ENCODE peak calls at places on chromosomes 1 and 21, in four cellular contexts. S is hepatic stellate cell, R is HCT116, A is H4. W is an unnamed sample.

GRCh38 chr1:169018751-169019150 is 87.7 kb upstream of the ATP1B1 start:
- DNase-seq in S (no peak), R (no peak), A (no peak), W (no peak)

GRCh38 chr1:18643154-18644012 is 12.7 kb downstream of the PAX7 start:
- DNase-seq in S (no peak), R (no peak), A (no peak), W (no peak)

GRCh38 chr1:27299385-27300252 is 22.3 kb upstream of the TMEM222 start:
- DNase-seq in S (peak), R (no peak), A (peak), W (no peak)

GRCh38 chr1:10196991-10197390 is 13.4 kb upstream of the KIF1B start:
- DNase-seq in S (no peak), R (no peak), A (no peak), W (no peak)

GRCh38 chr1:153534933-153535663 is 693 bp downstream of the S100A6 start:
- DNase-seq in S (no peak), R (no peak), A (peak), W (no peak)

GRCh38 chr1:167761400-167761799 is 39.6 kb downstream of the MPZL1 start:
- DNase-seq in S (no peak), R (no peak), A (no peak), W (no peak)

GRCh38 chr1:102942324-102942723 is 166.0 kb downstream of the COL11A1 start:
- DNase-seq in S (no peak), R (no peak), A (no peak), W (no peak)

GRCh38 chr1:197235355-197235754 is 32.7 kb upstream of the CRB1 start:
- DNase-seq in S (no peak), R (no peak), A (peak), W (no peak)

GRCh38 chr1:40818264-40818961 is 34.8 kb downstream of the KCNQ4 start:
- DNase-seq in S (no peak), R (no peak), A (no peak), W (peak)

GRCh38 chr1:118995312-118996016 is 7.3 kb upstream of the TBX15 start:
- DNase-seq in S (no peak), R (no peak), A (no peak), W (no peak)

GRCh38 chr21:42524341-42525227 is 10.9 kb downstream of the SLC37A1 start:
- DNase-seq in S (peak), R (no peak), A (peak), W (no peak)

GRCh38 chr1:54581621-54582035 is 33.6 kb downstream of the ACOT11 start:
- DNase-seq in S (peak), R (peak), A (peak), W (no peak)

GRCh38 chr1:156559086-156559796 is 13.1 kb downstream of the IQGAP3 start:
- DNase-seq in S (no peak), R (no peak), A (no peak), W (no peak)

GRCh38 chr1:205396972-205397616 is 24.8 kb downstream of the LEMD1 start:
- DNase-seq in S (peak), R (peak), A (peak), W (no peak)